ENCODE peak calls at places on chromosomes 1 and 21, in four cellular contexts. T is hepatocyte; F is SHP77; I is stimulated activated CD4-positive, alpha-beta T cell treated with anti-CD3 and anti-CD28 coated beads, Interleukin-1b, Interleukin-23, amount 100 ng/mL, for 48 hours. A is an unnamed sample.

GRCh38 chr1:29122662-29122986 is 1.1 kb downstream of the TMEM200B start:
- DNase-seq in F (no peak), I (no peak), T (peak; percentile 74), A (no peak)

GRCh38 chr21:45481566-45481965 is 60.7 kb downstream of the SLC19A1 start:
- DNase-seq in F (no peak), T (no peak), I (no peak), A (no peak)

GRCh38 chr21:43276811-43277210 is 108.0 kb downstream of the CRYAA start:
- DNase-seq in I (no peak), F (no peak), T (no peak), A (no peak)

GRCh38 chr1:84103197-84103992 is 40.7 kb upstream of the PRKACB start:
- DNase-seq in T (peak; percentile 72), F (peak; percentile 81), I (peak; percentile 13), A (peak; percentile 71)

GRCh38 chr1:36603461-36603860 is 120.7 kb upstream of the CSF3R start:
- DNase-seq in T (no peak), I (no peak), F (no peak), A (no peak)

GRCh38 chr1:88537762-88538161 is 146.3 kb upstream of the PKN2 start:
- DNase-seq in I (no peak), F (no peak), T (no peak), A (no peak)

GRCh38 chr1:164599272-164599671 is 40.3 kb downstream of the PBX1 start:
- DNase-seq in T (no peak), F (no peak), I (no peak), A (no peak)

GRCh38 chr21:46078322-46078981 is 19.5 kb upstream of the COL6A2 start:
- DNase-seq in T (no peak), I (no peak), F (no peak), A (no peak)

GRCh38 chr1:59169703-59170102 is 127.2 kb upstream of the FGGY start:
- DNase-seq in I (no peak), F (no peak), T (no peak), A (no peak)

GRCh38 chr1:86447198-86447790 is 21.4 kb upstream of the CLCA1 start:
- DNase-seq in F (no peak), T (no peak), I (no peak), A (no peak)

GRCh38 chr1:98196012-98196411 is 275.2 kb upstream of the DPYD start:
- DNase-seq in T (no peak), I (no peak), F (no peak), A (no peak)

GRCh38 chr1:24778141-24778540 is 32.9 kb downstream of the CLIC4 start:
- DNase-seq in F (no peak), T (no peak), I (no peak), A (no peak)

GRCh38 chr1:220887202-220887867 is 8.1 kb downstream of the HLX start:
- DNase-seq in I (no peak), F (no peak), T (peak; percentile 36), A (no peak)

GRCh38 chr1:201253906-201254624 is 29.2 kb upstream of the PKP1 start:
- DNase-seq in T (no peak), F (no peak), I (no peak), A (no peak)

GRCh38 chr1:30618335-30618747 is 105.0 kb downstream of the MATN1 start:
- DNase-seq in F (no peak), I (no peak), T (peak; percentile 19), A (no peak)

GRCh38 chr1:155003766-155004351 is 1.3 kb downstream of the ZBTB7B start:
- DNase-seq in I (no peak), T (peak; percentile 63), F (peak; percentile 72), A (no peak)

GRCh38 chr1:70071597-70071996 is 133.8 kb downstream of the LRRC40 start:
- DNase-seq in F (no peak), T (no peak), I (no peak), A (no peak)

GRCh38 chr1:166136252-166136651 is 30.5 kb downstream of the FAM78B start:
- DNase-seq in I (no peak), T (no peak), F (no peak), A (no peak)

GRCh38 chr1:62436039-62436465 is 797 bp upstream of the USP1 start:
- DNase-seq in I (no peak), T (no peak), F (no peak), A (no peak)

GRCh38 chr1:165369255-165369848 is 12.8 kb upstream of the LMX1A start:
- DNase-seq in T (peak; percentile 73), F (peak; percentile 43), I (peak; percentile 26), A (peak; percentile 55)

GRCh38 chr1:25695991-25696330 is 79.4 kb downstream of the MAN1C1 start:
- DNase-seq in T (peak; percentile 51), F (no peak), I (peak; percentile 35), A (no peak)

GRCh38 chr21:45923146-45923545 is 58.4 kb upstream of the COL6A1 start:
- DNase-seq in I (peak; percentile 63), T (peak; percentile 86), F (peak; percentile 10), A (peak; percentile 44)

GRCh38 chr1:245118066-245118465 is 36.7 kb upstream of the KIF26B start:
- DNase-seq in F (no peak), T (no peak), I (no peak), A (no peak)

GRCh38 chr1:185267278-185267677 is 49.8 kb downstream of the IVNS1ABP start:
- DNase-seq in T (no peak), F (no peak), I (no peak), A (no peak)

GRCh38 chr1:113835686-113836290 is 23.5 kb upstream of the RSBN1 start:
- DNase-seq in I (no peak), T (peak; percentile 68), F (peak; percentile 12), A (peak; percentile 58)

GRCh38 chr1:84611796-84612195 is 37.6 kb upstream of the CTBS start:
- DNase-seq in T (no peak), I (no peak), F (no peak), A (no peak)

GRCh38 chr21:45555251-45555556 is 13.0 kb upstream of the SLC19A1 start:
- DNase-seq in F (no peak), T (no peak), I (no peak), A (no peak)

GRCh38 chr1:109140384-109140783 is 26.5 kb downstream of the ELAPOR1 start:
- DNase-seq in F (no peak), I (no peak), T (no peak), A (no peak)

GRCh38 chr1:22030473-22030872 is 22.0 kb upstream of the CDC42 start:
- DNase-seq in F (no peak), T (no peak), I (no peak), A (no peak)

GRCh38 chr1:225653463-225654276 is 747 bp upstream of the ENAH start:
- DNase-seq in I (no peak), T (peak; percentile 84), F (peak; percentile 34), A (peak; percentile 40)

GRCh38 chr1:214404571-214405213 is 123.7 kb downstream of the SMYD2 start:
- DNase-seq in T (no peak), F (no peak), I (no peak), A (peak; percentile 16)

GRCh38 chr1:109783436-109783835 is 19.7 kb upstream of the EPS8L3 start:
- DNase-seq in T (no peak), F (no peak), I (no peak), A (no peak)

A was measured in KBM-7.